ENCODE peak calls at places on chromosomes 16 and 17, in nine cellular contexts. One of them, this sample, is unnamed.

GRCh38 chr17:28327709-28328108 is 7.6 kb downstream of the IFT20 start:
- DNase-seq in mucosa of descending colon: no peak
- DNase-seq in fibroblast of mammary gland: peak
- DNase-seq in BJ: no peak
- DNase-seq in A549: no peak
- DNase-seq in brain microvascular endothelial cell: no peak
- DNase-seq in pancreas: no peak
- DNase-seq in upper lobe of left lung: no peak
- DNase-seq in IMR-90: peak
- DNase-seq in this sample: no peak

GRCh38 chr17:12256380-12256995 is 235.8 kb downstream of the MAP2K4 start:
- DNase-seq in mucosa of descending colon: no peak
- DNase-seq in fibroblast of mammary gland: peak
- DNase-seq in BJ: peak
- DNase-seq in A549: peak
- DNase-seq in brain microvascular endothelial cell: peak
- DNase-seq in pancreas: no peak
- DNase-seq in upper lobe of left lung: no peak
- DNase-seq in IMR-90: peak
- DNase-seq in this sample: peak

GRCh38 chr16:89169778-89170177 is 1.8 kb upstream of the CDH15 start:
- DNase-seq in mucosa of descending colon: no peak
- DNase-seq in fibroblast of mammary gland: no peak
- DNase-seq in BJ: no peak
- DNase-seq in A549: no peak
- DNase-seq in brain microvascular endothelial cell: no peak
- DNase-seq in pancreas: peak
- DNase-seq in upper lobe of left lung: peak
- DNase-seq in IMR-90: no peak
- DNase-seq in this sample: no peak

GRCh38 chr17:57567278-57567677 is 177.8 kb downstream of the CCDC182 start:
- DNase-seq in mucosa of descending colon: no peak
- DNase-seq in fibroblast of mammary gland: no peak
- DNase-seq in BJ: no peak
- DNase-seq in A549: no peak
- DNase-seq in brain microvascular endothelial cell: no peak
- DNase-seq in pancreas: no peak
- DNase-seq in upper lobe of left lung: no peak
- DNase-seq in IMR-90: no peak
- DNase-seq in this sample: no peak

GRCh38 chr16:88406096-88407041 is 23.6 kb downstream of the ZNF469 start:
- DNase-seq in mucosa of descending colon: no peak
- DNase-seq in fibroblast of mammary gland: no peak
- DNase-seq in BJ: no peak
- DNase-seq in A549: no peak
- DNase-seq in brain microvascular endothelial cell: no peak
- DNase-seq in pancreas: no peak
- DNase-seq in upper lobe of left lung: peak
- DNase-seq in IMR-90: no peak
- DNase-seq in this sample: no peak

GRCh38 chr17:43578699-43579569 is 32.8 kb upstream of the ETV4 start:
- DNase-seq in mucosa of descending colon: no peak
- DNase-seq in fibroblast of mammary gland: peak
- DNase-seq in BJ: no peak
- DNase-seq in A549: no peak
- DNase-seq in brain microvascular endothelial cell: peak
- DNase-seq in pancreas: no peak
- DNase-seq in upper lobe of left lung: peak
- DNase-seq in IMR-90: peak
- DNase-seq in this sample: no peak

GRCh38 chr17:13485327-13485726 is 116.4 kb downstream of the HS3ST3A1 start:
- DNase-seq in mucosa of descending colon: no peak
- DNase-seq in fibroblast of mammary gland: no peak
- DNase-seq in BJ: no peak
- DNase-seq in A549: no peak
- DNase-seq in brain microvascular endothelial cell: no peak
- DNase-seq in pancreas: no peak
- DNase-seq in upper lobe of left lung: no peak
- DNase-seq in IMR-90: no peak
- DNase-seq in this sample: no peak

GRCh38 chr17:2087597-2088211 is 32.8 kb downstream of the HIC1 start:
- DNase-seq in mucosa of descending colon: no peak
- DNase-seq in fibroblast of mammary gland: peak
- DNase-seq in BJ: no peak
- DNase-seq in A549: no peak
- DNase-seq in brain microvascular endothelial cell: peak
- DNase-seq in pancreas: no peak
- DNase-seq in upper lobe of left lung: no peak
- DNase-seq in IMR-90: peak
- DNase-seq in this sample: no peak

GRCh38 chr17:48679385-48680096 is 42.8 kb downstream of the PRAC1 start:
- DNase-seq in mucosa of descending colon: no peak
- DNase-seq in fibroblast of mammary gland: peak
- DNase-seq in BJ: no peak
- DNase-seq in A549: no peak
- DNase-seq in brain microvascular endothelial cell: no peak
- DNase-seq in pancreas: no peak
- DNase-seq in upper lobe of left lung: no peak
- DNase-seq in IMR-90: no peak
- DNase-seq in this sample: no peak

GRCh38 chr17:68089881-68090280 is 54.3 kb downstream of the KPNA2 start:
- DNase-seq in mucosa of descending colon: no peak
- DNase-seq in fibroblast of mammary gland: peak
- DNase-seq in BJ: no peak
- DNase-seq in A549: peak
- DNase-seq in brain microvascular endothelial cell: peak
- DNase-seq in pancreas: no peak
- DNase-seq in upper lobe of left lung: no peak
- DNase-seq in IMR-90: peak
- DNase-seq in this sample: no peak

GRCh38 chr17:79991924-79992656 is 43.6 kb downstream of the TBC1D16 start:
- DNase-seq in mucosa of descending colon: peak
- DNase-seq in fibroblast of mammary gland: no peak
- DNase-seq in BJ: no peak
- DNase-seq in A549: peak
- DNase-seq in brain microvascular endothelial cell: no peak
- DNase-seq in pancreas: no peak
- DNase-seq in upper lobe of left lung: peak
- DNase-seq in IMR-90: peak
- DNase-seq in this sample: no peak

GRCh38 chr16:4344659-4345438 is 6.3 kb downstream of the PAM16 start:
- DNase-seq in mucosa of descending colon: no peak
- DNase-seq in fibroblast of mammary gland: peak
- DNase-seq in BJ: no peak
- DNase-seq in A549: no peak
- DNase-seq in brain microvascular endothelial cell: no peak
- DNase-seq in pancreas: peak
- DNase-seq in upper lobe of left lung: no peak
- DNase-seq in IMR-90: peak
- DNase-seq in this sample: no peak

GRCh38 chr17:62898239-62898864 is 67.7 kb upstream of the TANC2 start:
- DNase-seq in mucosa of descending colon: no peak
- DNase-seq in fibroblast of mammary gland: peak
- DNase-seq in BJ: peak
- DNase-seq in A549: no peak
- DNase-seq in brain microvascular endothelial cell: no peak
- DNase-seq in pancreas: no peak
- DNase-seq in upper lobe of left lung: no peak
- DNase-seq in IMR-90: no peak
- DNase-seq in this sample: no peak

GRCh38 chr17:16463341-16464000 is 28.5 kb downstream of the LRRC75A start:
- DNase-seq in mucosa of descending colon: peak
- DNase-seq in fibroblast of mammary gland: no peak
- DNase-seq in BJ: peak
- DNase-seq in A549: no peak
- DNase-seq in brain microvascular endothelial cell: no peak
- DNase-seq in pancreas: peak
- DNase-seq in upper lobe of left lung: peak
- DNase-seq in IMR-90: peak
- DNase-seq in this sample: no peak

GRCh38 chr16:879986-880385 is 79.5 kb upstream of the GNG13 start:
- DNase-seq in mucosa of descending colon: peak
- DNase-seq in fibroblast of mammary gland: no peak
- DNase-seq in BJ: no peak
- DNase-seq in A549: no peak
- DNase-seq in brain microvascular endothelial cell: no peak
- DNase-seq in pancreas: no peak
- DNase-seq in upper lobe of left lung: peak
- DNase-seq in IMR-90: no peak
- DNase-seq in this sample: no peak

GRCh38 chr17:248337-249235 is 67.1 kb upstream of the DOC2B start:
- DNase-seq in mucosa of descending colon: peak
- DNase-seq in fibroblast of mammary gland: no peak
- DNase-seq in BJ: no peak
- DNase-seq in A549: no peak
- DNase-seq in brain microvascular endothelial cell: no peak
- DNase-seq in pancreas: peak
- DNase-seq in upper lobe of left lung: no peak
- DNase-seq in IMR-90: no peak
- DNase-seq in this sample: no peak

DNA sequence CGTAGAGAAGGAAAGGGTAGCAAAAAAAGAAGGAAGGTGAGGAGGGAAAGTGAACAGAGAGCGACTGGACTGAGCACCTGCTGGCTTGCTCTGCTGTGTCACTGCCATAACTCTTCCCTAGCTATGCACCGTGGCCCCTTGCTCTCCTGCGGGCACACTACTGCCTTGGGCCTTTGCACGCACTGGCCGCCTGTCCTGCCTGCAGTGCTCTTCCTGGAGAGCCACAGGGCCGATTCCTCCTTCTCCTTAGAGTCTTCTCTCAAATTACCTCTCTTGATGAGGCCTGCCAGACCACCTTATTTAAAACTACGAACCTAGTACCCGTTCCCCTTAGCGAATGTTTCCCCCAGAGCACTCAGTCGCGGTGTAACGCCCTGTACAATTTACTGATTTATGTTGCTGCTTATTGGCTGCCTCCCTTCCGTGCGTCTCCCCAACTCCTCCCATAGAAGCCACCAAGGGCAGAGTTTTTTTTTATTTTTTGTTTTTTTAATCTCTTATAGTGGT is 70.3 kb downstream of the RAI1 start:
- DNase-seq in mucosa of descending colon: no peak
- DNase-seq in fibroblast of mammary gland: no peak
- DNase-seq in BJ: no peak
- DNase-seq in A549: no peak
- DNase-seq in brain microvascular endothelial cell: no peak
- DNase-seq in pancreas: no peak
- DNase-seq in upper lobe of left lung: no peak
- DNase-seq in IMR-90: no peak
- DNase-seq in this sample: no peak
- TF ChIP-seq CTCF in mucosa of descending colon: no peak
- TF ChIP-seq CTCF in fibroblast of mammary gland: no peak
- TF ChIP-seq CTCF in BJ: no peak
- TF ChIP-seq CTCF in A549: no peak
- TF ChIP-seq CTCF in brain microvascular endothelial cell: no peak
- TF ChIP-seq CTCF in pancreas: no peak
- TF ChIP-seq CTCF in upper lobe of left lung: no peak
- TF ChIP-seq CTCF in IMR-90: no peak
- TF ChIP-seq CTCF in this sample: no peak

GRCh38 chr16:17744903-17745581 is 274.3 kb upstream of the XYLT1 start:
- DNase-seq in mucosa of descending colon: no peak
- DNase-seq in fibroblast of mammary gland: no peak
- DNase-seq in BJ: no peak
- DNase-seq in A549: no peak
- DNase-seq in brain microvascular endothelial cell: peak
- DNase-seq in pancreas: no peak
- DNase-seq in upper lobe of left lung: peak
- DNase-seq in IMR-90: no peak
- DNase-seq in this sample: no peak
- H3K4me3 ChIP-seq in mucosa of descending colon: no peak
- H3K4me3 ChIP-seq in fibroblast of mammary gland: no peak
- H3K4me3 ChIP-seq in BJ: no peak
- H3K4me3 ChIP-seq in A549: no peak
- H3K4me3 ChIP-seq in brain microvascular endothelial cell: peak
- H3K4me3 ChIP-seq in pancreas: no peak
- H3K4me3 ChIP-seq in upper lobe of left lung: peak
- H3K4me3 ChIP-seq in IMR-90: peak
- H3K4me3 ChIP-seq in this sample: peak

DNA sequence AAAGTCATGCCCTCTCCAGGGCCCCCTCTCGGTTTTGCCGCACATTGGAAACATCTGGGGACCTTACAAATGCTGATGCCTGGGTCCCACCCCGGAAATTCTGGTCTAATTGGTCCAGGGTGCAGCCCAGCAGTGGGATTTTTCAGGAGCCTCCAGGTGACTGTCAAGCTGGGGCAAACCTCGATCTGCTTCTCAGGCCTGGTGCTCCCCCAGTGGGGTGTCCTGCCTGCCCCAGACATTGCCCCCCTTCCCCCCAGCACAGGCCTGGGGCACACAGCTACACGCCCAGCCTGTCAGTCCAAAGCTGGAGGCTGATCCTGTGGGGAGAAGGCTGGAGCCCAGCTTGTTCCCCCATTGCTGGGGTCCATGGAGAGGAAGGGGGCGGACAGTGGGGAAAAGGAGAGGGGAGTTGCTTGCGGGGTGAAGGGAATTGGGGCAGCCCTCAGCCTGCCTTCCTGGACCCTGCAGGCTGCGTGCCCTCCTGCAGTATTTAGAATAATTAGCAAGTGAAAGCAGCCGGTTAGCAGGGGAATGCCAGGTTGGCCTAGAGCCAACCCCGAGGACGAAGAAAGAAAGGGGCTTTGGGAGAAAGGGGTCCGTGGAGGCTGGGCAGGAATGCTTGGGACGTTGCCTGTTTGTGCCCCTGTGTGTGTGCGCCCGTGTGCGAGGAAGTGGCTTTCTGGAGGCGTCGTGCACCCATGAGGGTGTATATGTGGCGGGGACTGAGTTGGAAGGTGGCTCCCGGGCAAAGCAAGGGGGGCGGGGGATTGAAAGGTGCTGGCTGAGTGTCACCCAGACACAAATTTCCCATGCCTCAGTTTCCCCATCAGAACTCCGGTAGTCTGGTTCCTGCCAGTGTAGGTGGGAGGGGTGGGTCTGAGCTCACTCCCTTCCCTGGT is 5.9 kb downstream of the FOXJ1 start:
- DNase-seq in mucosa of descending colon: no peak
- DNase-seq in fibroblast of mammary gland: no peak
- DNase-seq in BJ: no peak
- DNase-seq in A549: no peak
- DNase-seq in brain microvascular endothelial cell: no peak
- DNase-seq in pancreas: no peak
- DNase-seq in upper lobe of left lung: no peak
- DNase-seq in IMR-90: no peak
- DNase-seq in this sample: no peak
- TF ChIP-seq CTCF in mucosa of descending colon: no peak
- TF ChIP-seq CTCF in fibroblast of mammary gland: no peak
- TF ChIP-seq CTCF in BJ: no peak
- TF ChIP-seq CTCF in A549: no peak
- TF ChIP-seq CTCF in brain microvascular endothelial cell: no peak
- TF ChIP-seq CTCF in pancreas: no peak
- TF ChIP-seq CTCF in upper lobe of left lung: no peak
- TF ChIP-seq CTCF in IMR-90: no peak
- TF ChIP-seq CTCF in this sample: no peak

DNA sequence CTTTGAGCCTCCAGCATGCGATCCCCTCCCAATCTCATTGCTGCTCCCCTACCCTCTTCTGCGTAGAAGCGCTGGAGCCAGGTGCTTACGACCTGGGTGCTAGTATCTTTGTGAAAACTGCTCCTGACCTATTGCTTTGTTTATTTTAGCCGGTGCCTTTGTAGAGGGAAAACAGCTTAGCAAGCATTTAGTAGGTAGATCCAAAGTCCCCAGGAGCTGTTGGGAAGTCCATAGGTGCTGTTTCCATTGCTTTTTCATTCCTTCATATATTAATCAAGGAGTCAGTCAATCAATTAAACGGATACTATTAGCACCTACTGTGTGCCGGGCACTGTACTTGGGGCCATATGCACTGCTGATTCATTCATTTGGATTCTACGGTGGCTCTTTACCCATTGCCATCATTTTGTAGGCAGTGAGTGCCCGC is 497.6 kb downstream of the WWOX start:
- DNase-seq in mucosa of descending colon: no peak
- DNase-seq in fibroblast of mammary gland: no peak
- DNase-seq in BJ: no peak
- DNase-seq in A549: no peak
- DNase-seq in brain microvascular endothelial cell: no peak
- DNase-seq in pancreas: no peak
- DNase-seq in upper lobe of left lung: no peak
- DNase-seq in IMR-90: no peak
- DNase-seq in this sample: no peak
- H3K4me3 ChIP-seq in mucosa of descending colon: no peak
- H3K4me3 ChIP-seq in fibroblast of mammary gland: no peak
- H3K4me3 ChIP-seq in BJ: no peak
- H3K4me3 ChIP-seq in A549: no peak
- H3K4me3 ChIP-seq in brain microvascular endothelial cell: no peak
- H3K4me3 ChIP-seq in pancreas: no peak
- H3K4me3 ChIP-seq in upper lobe of left lung: no peak
- H3K4me3 ChIP-seq in IMR-90: no peak
- H3K4me3 ChIP-seq in this sample: no peak

This sample was measured in AG04449.